ENCODE peak calls at places on chromosomes 3 and 15, in four cellular contexts. Y is cardiac muscle cell, H is sigmoid colon, J is upper lobe of right lung. U is an unnamed sample. For H3K4me1, the result is how much of the 10 kb centered on the place peaks cover.

GRCh38 chr3:29170894-29171582 is 109.8 kb upstream of the RBMS3 start:
- DNase-seq in Y (peak), H (no peak), J (no peak), U (no peak)

GRCh38 chr3:129621626-129622417 is 15.3 kb upstream of the PLXND1 start:
- DNase-seq in Y (no peak), H (no peak), J (no peak), U (peak)

GRCh38 chr3:67901681-67902080 is 247.3 kb upstream of the SUCLG2 start:
- DNase-seq in Y (no peak), H (no peak), J (no peak), U (no peak)

GRCh38 chr15:44593042-44593736 is 56.2 kb downstream of the EIF3J start:
- DNase-seq in Y (peak), H (no peak), J (no peak), U (no peak)

GRCh38 chr15:99969261-99969960 is 236.2 kb upstream of the LYSMD4 start:
- DNase-seq in Y (no peak), H (peak), J (peak), U (peak)

GRCh38 chr15:73081321-73081958 is 29.2 kb downstream of the NEO1 start:
- DNase-seq in Y (peak), H (no peak), J (no peak), U (no peak)

GRCh38 chr3:130857336-130858026 is 36.4 kb upstream of the ATP2C1 start:
- DNase-seq in Y (no peak), H (no peak), J (no peak), U (no peak)

GRCh38 chr3:143604402-143604801 is 243.9 kb downstream of the SLC9A9 start:
- DNase-seq in Y (no peak), H (no peak), J (no peak), U (no peak)

GRCh38 chr3:2352134-2352762 is 253.6 kb downstream of the CNTN4 start:
- DNase-seq in Y (no peak), H (peak), J (no peak), U (no peak)

GRCh38 chr15:67543348-67543718 is 830 bp downstream of the MAP2K5 start:
- DNase-seq in Y (no peak), H (no peak), J (no peak), U (peak)

GRCh38 chr3:167350245-167350862 is 29.7 kb downstream of the ZBBX start:
- DNase-seq in Y (peak), H (no peak), J (no peak), U (no peak)

GRCh38 chr3:177199206-177199765 is 2.0 kb upstream of the TBL1XR1 start:
- DNase-seq in Y (no peak), H (no peak), J (no peak), U (no peak)

GRCh38 chr3:181703701-181704420 is 7.9 kb upstream of the SOX2 start:
- DNase-seq in Y (no peak), H (no peak), J (no peak), U (no peak)

GRCh38 chr15:39304931-39305728 is 275.7 kb upstream of the THBS1 start:
- DNase-seq in Y (no peak), H (no peak), J (no peak), U (no peak)

GRCh38 chr15:66035901-66036300 is 166.6 kb downstream of the RAB11A start:
- DNase-seq in Y (no peak), H (no peak), J (no peak), U (no peak)

GRCh38 chr15:87844031-87844430 is 412.5 kb downstream of the NTRK3 start:
- DNase-seq in Y (no peak), H (no peak), J (no peak), U (no peak)

GRCh38 chr3:67202053-67202452 is 203.9 kb downstream of the KBTBD8 start:
- DNase-seq in Y (no peak), H (no peak), J (no peak), U (no peak)

GRCh38 chr15:79724312-79724711 is 172.5 kb downstream of the MTHFS start:
- DNase-seq in Y (peak), H (no peak), J (no peak), U (no peak)

GRCh38 chr3:78873641-78874040 is 894.2 kb downstream of the ROBO1 start:
- DNase-seq in Y (no peak), H (no peak), J (no peak), U (no peak)

GRCh38 chr3:179526989-179527391 is 35.7 kb upstream of the ACTL6A start:
- DNase-seq in Y (peak), H (peak), J (no peak), U (no peak)

GRCh38 chr15:34341922-34342736 is 807 bp downstream of the NOP10 start:
- DNase-seq in Y (no peak), H (no peak), J (peak), U (no peak)

GRCh38 chr15:59020321-59020720 is 32.9 kb downstream of the RNF111 start:
- DNase-seq in Y (no peak), H (no peak), J (no peak), U (no peak)

GRCh38 chr3:133881987-133882825 is 13.5 kb downstream of the RAB6B start:
- DNase-seq in Y (no peak), H (no peak), J (peak), U (no peak)

GRCh38 chr3:14822134-14822533 is 3.4 kb downstream of the FGD5 start:
- DNase-seq in Y (no peak), H (no peak), J (no peak), U (no peak)
- H3K4me1 ChIP-seq in Y (under half), H (under half), J (under half), U (half or more)

GRCh38 chr3:121871434-121871833 is 22.8 kb upstream of the SLC15A2 start:
- DNase-seq in Y (no peak), H (no peak), J (no peak), U (no peak)

GRCh38 chr3:121869731-121870130 is 24.5 kb upstream of the SLC15A2 start:
- DNase-seq in Y (no peak), H (no peak), J (no peak), U (no peak)

DNA sequence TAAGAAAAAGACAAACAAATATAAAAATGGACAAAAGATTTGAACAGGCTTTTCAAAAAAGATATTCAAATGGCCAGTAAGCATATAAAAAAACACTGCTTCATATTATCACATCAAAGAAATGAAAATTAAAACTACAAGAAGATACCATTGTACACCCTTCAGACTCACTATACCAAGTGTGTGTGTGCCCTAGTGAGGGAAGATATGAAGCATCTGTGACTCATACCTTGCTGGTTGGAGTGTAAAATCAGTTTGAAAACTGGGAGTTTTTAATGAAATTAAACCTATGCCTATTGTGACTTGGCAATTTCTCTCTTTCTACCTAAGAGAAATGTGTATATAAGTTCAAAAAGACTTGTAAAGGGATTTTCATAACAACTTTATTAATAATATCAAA is 23.5 kb upstream of the SLC15A2 start:
- DNase-seq in Y (no peak), H (no peak), J (no peak), U (no peak)
- H3K27ac ChIP-seq in Y (no peak), H (no peak), J (no peak), U (no peak)

GRCh38 chr3:12961007-12961725 is 112.1 kb downstream of the IQSEC1 start:
- DNase-seq in Y (no peak), H (no peak), J (no peak), U (no peak)
- H3K4me1 ChIP-seq in Y (under half), H (under half), J (half or more), U (half or more)

GRCh38 chr15:63238181-63238580 is 39.2 kb upstream of the APH1B start:
- DNase-seq in Y (no peak), H (no peak), J (no peak), U (no peak)
- H3K27ac ChIP-seq in Y (no peak), H (peak), J (no peak), U (no peak)

DNA sequence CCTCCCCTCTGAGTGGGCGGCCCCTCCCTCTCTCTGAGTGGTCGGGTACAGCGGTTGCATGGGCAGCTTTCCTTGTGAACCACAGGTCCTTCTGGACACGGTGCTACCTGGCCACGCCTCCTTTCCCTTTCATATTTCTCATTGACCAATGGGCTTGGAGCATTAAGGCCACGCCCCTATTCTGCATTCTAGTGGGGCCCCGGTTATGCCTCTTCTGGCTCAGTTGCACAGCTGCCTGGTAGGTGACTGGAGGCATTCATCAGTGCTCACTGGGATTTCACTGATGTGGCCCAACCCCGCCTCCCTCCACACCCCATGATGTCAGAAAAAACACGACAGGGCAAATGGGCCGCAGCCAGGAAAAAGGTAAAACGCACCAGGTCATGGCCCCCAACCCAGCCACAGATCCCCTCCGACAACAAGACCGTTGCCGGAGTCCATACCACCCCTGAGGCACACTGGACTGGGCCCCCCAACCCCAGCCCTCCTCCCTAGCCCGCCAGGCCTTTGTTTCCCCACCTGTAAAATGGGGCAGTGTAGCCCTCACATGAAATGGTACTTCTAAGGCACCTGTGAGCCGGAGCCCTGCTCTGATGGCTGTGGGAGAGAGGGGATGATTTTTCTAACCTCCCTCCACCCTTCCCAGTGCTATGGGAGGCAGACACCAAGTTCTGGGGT is 26.3 kb downstream of the NGRN start:
- DNase-seq in Y (no peak), H (no peak), J (peak), U (no peak)
- H3K4me1 ChIP-seq in Y (under half), H (under half), J (under half), U (under half)

DNA sequence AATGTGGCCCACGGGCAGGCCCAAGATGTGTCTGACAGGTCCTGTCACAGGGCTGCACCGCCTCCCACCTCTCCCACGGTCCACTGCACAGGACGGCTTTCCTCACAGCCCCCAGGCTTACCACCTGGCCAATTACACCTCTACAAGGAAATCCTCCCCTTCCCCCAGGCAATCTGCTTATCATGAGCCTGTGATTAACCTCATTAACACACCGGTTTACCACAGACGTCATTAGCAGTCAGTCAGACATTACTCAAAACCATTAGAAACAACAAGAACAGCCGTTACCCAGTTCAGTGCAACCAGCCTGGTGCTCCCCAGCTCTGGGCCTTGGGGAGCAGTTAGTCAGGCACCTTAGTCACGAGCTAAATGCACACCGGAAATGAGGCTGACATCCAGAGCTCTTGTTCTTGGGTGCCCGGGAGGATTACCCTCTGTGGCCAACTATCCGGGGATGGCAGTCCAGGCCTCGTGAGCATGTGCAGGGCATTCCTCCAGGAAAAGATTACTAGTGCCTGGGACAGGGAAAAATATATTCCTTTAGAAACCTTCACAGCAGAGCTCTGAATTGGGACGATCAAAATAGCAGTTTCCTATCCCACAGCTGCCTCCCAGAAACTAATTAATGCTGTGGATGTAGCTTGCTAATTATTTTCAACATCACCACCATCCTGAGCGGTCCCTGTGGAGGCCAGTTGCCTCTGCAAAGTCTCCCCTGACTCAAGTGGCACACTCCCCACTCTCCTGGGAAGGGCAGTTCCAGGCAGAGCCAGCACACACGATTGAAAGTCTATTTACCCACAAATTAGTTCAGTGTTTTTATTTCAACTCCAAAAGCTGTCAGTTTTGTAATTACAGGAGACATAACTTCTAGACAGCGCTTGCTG is 117.4 kb upstream of the ZBED2 start:
- DNase-seq in Y (no peak), H (peak), J (no peak), U (peak)
- H3K27ac ChIP-seq in Y (no peak), H (no peak), J (no peak), U (no peak)

GRCh38 chr3:186530415-186530814 is 13.8 kb downstream of the CRYGS start:
- DNase-seq in Y (no peak), H (no peak), J (no peak), U (no peak)

GRCh38 chr3:186526256-186526606 is 17.9 kb downstream of the CRYGS start:
- DNase-seq in Y (no peak), H (no peak), J (no peak), U (peak)

GRCh38 chr3:186532641-186533072 is 11.5 kb downstream of the CRYGS start:
- DNase-seq in Y (no peak), H (no peak), J (no peak), U (no peak)

GRCh38 chr3:186525369-186526255 is 18.6 kb downstream of the CRYGS start:
- DNase-seq in Y (no peak), H (no peak), J (no peak), U (no peak)

GRCh38 chr3:186529204-186529999 is 14.8 kb downstream of the CRYGS start:
- DNase-seq in Y (no peak), H (no peak), J (no peak), U (no peak)
- H3K4me1 ChIP-seq in Y (under half), H (under half), J (under half), U (under half)

DNA sequence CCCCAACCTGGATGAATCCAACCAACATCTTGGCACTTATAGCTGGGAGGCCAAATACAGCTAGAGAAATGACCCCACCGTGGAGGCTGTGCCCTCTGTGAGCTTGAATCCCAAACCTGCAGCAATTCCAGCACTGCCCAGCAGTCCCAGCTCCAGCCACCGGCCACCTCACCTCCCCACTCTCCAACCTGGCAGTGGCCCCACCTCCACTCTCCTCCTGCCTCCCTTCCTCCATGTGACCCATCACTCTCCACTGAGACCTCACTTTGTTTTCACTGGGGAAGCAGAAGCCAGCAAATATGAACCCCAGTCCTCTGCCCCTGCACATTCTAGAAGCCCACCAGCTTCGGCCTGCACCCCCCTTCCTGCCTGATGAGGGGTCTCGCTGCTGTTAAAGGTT is 79.7 kb upstream of the LINGO1 start:
- DNase-seq in Y (no peak), H (no peak), J (no peak), U (no peak)
- H3K27ac ChIP-seq in Y (no peak), H (no peak), J (no peak), U (no peak)

GRCh38 chr3:46129588-46130272 is 78.4 kb downstream of the CCR1 start:
- DNase-seq in Y (no peak), H (no peak), J (no peak), U (no peak)
- H3K4me1 ChIP-seq in Y (under half), H (under half), J (under half), U (under half)

U was measured in spleen.